ENCODE peak calls at places on chromosomes 2 and 18, in six cellular contexts. C is cerebellum, P is NCI-H1694, H is Kasumi-1, F is gastrocnemius medialis, R is astrocyte of the spinal cord. D is an unnamed sample.

GRCh38 chr2:112032615-112033457 is 22.2 kb upstream of the TMEM87B start:
- DNase-seq in H (peak), C (no peak), R (peak), F (peak), P (no peak), D (peak)

GRCh38 chr2:40451926-40452605 is at the start of gene SLC8A1:
- DNase-seq in C (peak), P (no peak), F (no peak), H (no peak), R (no peak), D (peak)

GRCh38 chr2:85525029-85525428 is 13.9 kb upstream of the MAT2A start:
- DNase-seq in C (no peak), R (no peak), H (no peak), F (peak), P (no peak), D (no peak)

GRCh38 chr2:200578778-200579177 is 7.0 kb upstream of the AOX1 start:
- DNase-seq in H (peak), P (no peak), F (no peak), R (peak), C (no peak), D (peak)

GRCh38 chr2:168639024-168639423 is 163.4 kb upstream of the NOSTRIN start:
- DNase-seq in P (no peak), C (no peak), R (no peak), F (no peak), H (no peak), D (peak)

GRCh38 chr2:105747997-105748396 is 3.3 kb downstream of the NCK2 start:
- DNase-seq in F (no peak), P (no peak), R (no peak), H (no peak), C (no peak), D (peak)

GRCh38 chr2:25541378-25541777 is 132.0 kb downstream of the DTNB start:
- DNase-seq in F (no peak), P (no peak), C (no peak), H (no peak), R (no peak), D (no peak)

GRCh38 chr2:150007815-150008430 is 420.3 kb upstream of the MMADHC start:
- DNase-seq in P (no peak), F (no peak), H (no peak), R (no peak), C (no peak), D (peak)

GRCh38 chr2:134253804-134254203 is at the start of gene MGAT5:
- DNase-seq in R (no peak), C (peak), P (peak), H (no peak), F (no peak), D (no peak)

GRCh38 chr2:1698188-1698945 is 45.9 kb downstream of the PXDN start:
- DNase-seq in H (no peak), C (no peak), F (no peak), P (no peak), R (no peak), D (no peak)

GRCh38 chr2:177888581-177888980 is 184.0 kb downstream of the PDE11A start:
- DNase-seq in H (no peak), P (no peak), F (no peak), C (no peak), R (no peak), D (no peak)

GRCh38 chr2:120630031-120630701 is 105.5 kb upstream of the GLI2 start:
- DNase-seq in C (no peak), H (no peak), R (no peak), P (no peak), F (no peak), D (no peak)

GRCh38 chr2:71785550-71785951 is 332.2 kb downstream of the DYSF start:
- DNase-seq in P (no peak), F (peak), H (no peak), C (peak), R (no peak), D (no peak)

GRCh38 chr2:241620419-241620769 is 16.6 kb downstream of the THAP4 start:
- DNase-seq in F (no peak), C (no peak), H (no peak), P (no peak), R (peak), D (peak)

GRCh38 chr2:118738524-118739308 is 108.7 kb downstream of the EN1 start:
- DNase-seq in P (no peak), R (peak), C (no peak), H (no peak), F (peak), D (peak)

GRCh38 chr2:180006236-180006635 is 861 bp downstream of the CWC22 start:
- DNase-seq in C (no peak), R (no peak), H (peak), P (no peak), F (no peak), D (no peak)

GRCh38 chr2:45237128-45237527 is 227.9 kb upstream of the SIX2 start:
- DNase-seq in P (no peak), R (peak), C (no peak), F (no peak), H (no peak), D (no peak)

GRCh38 chr2:167127135-167127534 is 238.9 kb downstream of the XIRP2 start:
- DNase-seq in F (no peak), H (peak), P (peak), C (peak), R (no peak), D (peak)

GRCh38 chr2:241559489-241560180 is 1.1 kb downstream of the BOK start:
- DNase-seq in P (no peak), C (peak), F (no peak), H (no peak), R (peak), D (peak)

GRCh38 chr2:228777855-228778355 is 493.2 kb downstream of the PID1 start:
- DNase-seq in H (no peak), F (no peak), R (peak), C (no peak), P (no peak), D (peak)

GRCh38 chr2:128379021-128380005 is 60.6 kb upstream of the HS6ST1 start:
- DNase-seq in R (peak), H (no peak), F (peak), C (no peak), P (peak), D (peak)

GRCh38 chr2:33134086-33134763 is 187.5 kb downstream of the LTBP1 start:
- DNase-seq in R (peak), P (peak), F (peak), H (peak), C (no peak), D (peak)

GRCh38 chr2:15679386-15679924 is 87.8 kb downstream of the DDX1 start:
- DNase-seq in F (no peak), P (no peak), R (no peak), H (no peak), C (no peak), D (no peak)

GRCh38 chr2:47778698-47779415 is 4.1 kb upstream of the MSH6 start:
- DNase-seq in C (no peak), R (no peak), F (no peak), H (no peak), P (no peak), D (no peak)

GRCh38 chr2:55200416-55200815 is 31.7 kb downstream of the CLHC1 start:
- DNase-seq in P (no peak), R (no peak), F (no peak), C (no peak), H (no peak), D (no peak)

GRCh38 chr2:59826177-59826576 is 727.3 kb downstream of the BCL11A start:
- DNase-seq in H (no peak), R (no peak), P (no peak), F (no peak), C (peak), D (no peak)

GRCh38 chr2:206260427-206261012 is 13.9 kb upstream of the ZDBF2 start:
- DNase-seq in F (no peak), H (no peak), P (no peak), R (no peak), C (peak), D (peak)

GRCh38 chr2:9909106-9909505 is 42.4 kb upstream of the GRHL1 start:
- DNase-seq in R (peak), C (no peak), F (no peak), H (peak), P (no peak), D (peak)

GRCh38 chr2:42371621-42372473 is 10.8 kb upstream of the COX7A2L start:
- DNase-seq in P (peak), C (no peak), R (no peak), H (no peak), F (no peak), D (no peak)

GRCh38 chr2:220001693-220002260 is 374.3 kb downstream of the SLC4A3 start:
- DNase-seq in C (no peak), H (no peak), F (no peak), R (peak), P (no peak), D (peak)

GRCh38 chr18:30500240-30500945 is 542.1 kb downstream of the DSC3 start:
- DNase-seq in P (no peak), R (no peak), H (no peak), F (no peak), C (no peak), D (no peak)

GRCh38 chr18:66138642-66139041 is 387.8 kb downstream of the CDH7 start:
- DNase-seq in F (no peak), R (no peak), P (no peak), H (no peak), C (no peak), D (no peak)

GRCh38 chr2:86283461-86284030 is 53.9 kb downstream of the REEP1 start:
- DNase-seq in H (no peak), R (peak), P (no peak), C (no peak), F (peak), D (no peak)

D was measured in EH.